ENCODE peak calls at places on chromosomes 16 and 17, in ten cellular contexts. L, O, M, J, G, A, W, B, D and Z are unnamed samples.

GRCh38 chr16:27310576-27311448 is 3.0 kb upstream of the IL4R start:
- DNase-seq in B (no peak), M (no peak), A (no peak), G (peak; percentile 81), O (no peak), W (no peak), J (no peak), D (no peak), L (no peak), Z (no peak)

GRCh38 chr17:44011876-44012275 is 2.9 kb downstream of the TMEM101 start:
- DNase-seq in M (no peak), B (no peak), W (no peak), J (no peak), L (no peak), A (no peak), D (no peak), O (no peak), G (no peak), Z (no peak)

GRCh38 chr16:84502581-84502980 is 1.9 kb downstream of the MEAK7 start:
- DNase-seq in D (no peak), B (no peak), W (peak; percentile 38), J (no peak), A (peak; percentile 1), O (peak; percentile 38), M (no peak), G (no peak), L (peak; percentile 2), Z (no peak)

GRCh38 chr17:2856727-2857126 is 60.5 kb downstream of the RAP1GAP2 start:
- DNase-seq in G (no peak), D (no peak), W (no peak), L (no peak), A (no peak), J (no peak), M (no peak), B (no peak), O (no peak), Z (no peak)

GRCh38 chr16:79269211-79269863 is 331.2 kb downstream of the MAF start:
- DNase-seq in D (no peak), L (no peak), B (no peak), M (peak; percentile 4), A (no peak), G (no peak), O (no peak), J (no peak), W (no peak), Z (peak; percentile 58)

GRCh38 chr17:77217566-77217965 is 76.8 kb downstream of the SEC14L1 start:
- DNase-seq in G (peak; percentile 38), J (no peak), O (no peak), A (no peak), M (no peak), W (no peak), L (no peak), B (no peak), D (no peak), Z (no peak)

GRCh38 chr16:192686-193085 is 12.4 kb downstream of the HBQ1 start:
- DNase-seq in O (no peak), B (no peak), D (no peak), M (no peak), L (no peak), W (no peak), G (no peak), J (no peak), A (no peak), Z (no peak)

GRCh38 chr17:77440571-77440981 is 299.8 kb downstream of the SEC14L1 start:
- DNase-seq in O (no peak), J (peak; percentile 68), W (no peak), A (peak; percentile 71), B (no peak), M (no peak), D (no peak), G (no peak), L (no peak), Z (peak; percentile 77)

GRCh38 chr17:70313031-70313430 is 143.7 kb downstream of the KCNJ2 start:
- DNase-seq in G (no peak), A (no peak), W (no peak), D (no peak), B (no peak), L (no peak), M (no peak), J (no peak), O (peak; percentile 72), Z (no peak)

GRCh38 chr17:751269-752001 is 629 bp downstream of the GEMIN4 start:
- DNase-seq in D (no peak), L (peak; percentile 41), O (peak; percentile 39), A (no peak), J (peak; percentile 41), M (peak; percentile 40), B (peak; percentile 19), G (peak; percentile 38), W (peak; percentile 50), Z (peak; percentile 71)

GRCh38 chr16:77945126-77945525 is 77.2 kb upstream of the CLEC3A start:
- DNase-seq in D (no peak), B (no peak), W (no peak), O (peak; percentile 82), M (no peak), L (no peak), J (no peak), G (no peak), A (no peak), Z (no peak)

GRCh38 chr17:77698903-77699615 is 259.4 kb upstream of the TNRC6C start:
- DNase-seq in W (no peak), J (no peak), L (no peak), B (no peak), D (no peak), O (no peak), A (no peak), G (no peak), M (no peak), Z (no peak)

GRCh38 chr17:79777166-79777843 is 643 bp upstream of the CBX2 start:
- DNase-seq in G (peak; percentile 47), D (no peak), M (peak; percentile 49), W (peak; percentile 77), B (peak; percentile 9), J (no peak), O (peak; percentile 42), A (no peak), L (peak; percentile 78), Z (peak; percentile 46)

GRCh38 chr17:8832711-8833352 is 33.7 kb upstream of the MFSD6L start:
- DNase-seq in W (peak; percentile 14), M (no peak), J (no peak), G (peak; percentile 66), O (no peak), A (no peak), L (peak; percentile 32), B (no peak), D (no peak), Z (peak; percentile 37)

GRCh38 chr16:65200857-65201256 is 79.0 kb upstream of the CDH11 start:
- DNase-seq in A (no peak), L (no peak), M (no peak), B (no peak), J (no peak), W (no peak), G (no peak), D (no peak), O (peak; percentile 6), Z (no peak)

DNA sequence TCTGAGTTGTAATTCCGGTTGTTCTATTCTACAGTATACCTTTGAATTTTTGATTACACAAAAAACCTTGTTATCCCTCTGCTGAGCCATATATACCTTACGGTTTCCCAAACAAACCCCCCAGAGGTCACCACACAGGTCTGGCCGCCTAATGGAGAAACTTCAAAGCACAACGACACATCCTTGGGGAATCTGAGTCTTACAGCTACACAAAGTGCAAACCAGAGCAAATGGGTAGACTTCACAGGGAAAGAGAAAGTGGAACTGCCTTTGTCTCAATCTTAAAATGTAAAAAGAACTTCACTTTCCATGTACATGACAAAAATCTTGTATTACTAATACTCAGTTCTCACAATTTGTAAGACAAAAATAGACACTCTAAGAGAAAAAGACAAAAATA is 2.7 kb downstream of the FBXO31 start:
- DNase-seq in W (no peak), M (no peak), J (no peak), B (no peak), A (no peak), D (no peak), G (no peak), O (peak; percentile 23), L (no peak), Z (no peak)
- H3K4me3 ChIP-seq in W (no peak overlapping the region), M (no peak overlapping the region), J (no peak overlapping the region), B (no peak overlapping the region), A (peak overlapping the region; percentile 82), D (peak overlapping the region; percentile 74), G (no peak overlapping the region), O (peak overlapping the region; percentile 77), L (no peak overlapping the region), Z (peak overlapping the region; percentile 69)

GRCh38 chr17:56468840-56469239 is 124.7 kb upstream of the NOG start:
- DNase-seq in G (no peak), A (no peak), J (no peak), O (no peak), B (no peak), D (no peak), L (no peak), M (no peak), W (no peak), Z (no peak)
- TF ChIP-seq CTCF in G (no peak), A (no peak), J (no peak), O (no peak), B (no peak), D (no peak), L (no peak), M (no peak), W (no peak), Z (no peak)

DNA sequence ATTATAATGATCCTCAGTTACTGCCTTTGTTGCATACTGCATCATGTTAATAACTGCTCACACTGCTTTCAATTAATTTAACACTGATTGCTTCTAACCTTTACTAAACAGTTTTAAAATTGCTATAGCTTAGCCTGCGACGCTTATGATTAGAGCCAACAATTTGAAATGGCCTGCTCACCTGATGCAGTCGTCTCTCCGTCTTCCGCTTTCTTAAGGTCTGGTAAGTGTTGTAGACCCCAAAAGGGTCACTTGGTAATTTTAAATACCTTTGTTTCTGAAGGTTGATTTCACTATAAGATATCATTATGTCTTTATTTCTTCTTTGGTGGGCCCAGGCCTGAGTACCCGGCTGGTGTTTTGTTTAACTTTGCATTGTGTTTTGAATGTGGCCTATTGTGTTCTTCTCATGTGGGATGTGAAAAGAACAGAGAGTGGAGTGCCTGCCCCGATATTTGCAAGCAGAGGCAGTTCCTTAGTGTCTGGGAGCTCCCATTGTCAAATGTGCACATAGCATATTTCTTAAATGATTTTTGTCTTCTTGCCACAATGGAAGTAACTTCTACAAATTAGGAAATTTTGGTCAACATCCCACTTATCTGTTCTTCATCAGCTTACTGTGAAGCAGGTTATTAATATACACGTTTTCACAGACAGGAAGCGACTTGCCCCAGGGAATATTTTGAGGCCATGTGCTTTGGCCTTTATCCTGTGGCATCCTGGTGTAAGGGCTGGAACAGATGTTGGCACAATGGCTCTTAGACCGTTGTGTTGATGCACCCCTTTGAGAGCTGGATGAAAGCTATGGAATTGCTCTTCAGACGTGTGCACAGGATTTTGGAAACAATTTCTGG is 2.9 kb downstream of the PHKB start:
- DNase-seq in M (no peak), L (no peak), D (no peak), J (no peak), G (no peak), A (no peak), B (no peak), O (no peak), W (no peak), Z (no peak)
- H3K4me3 ChIP-seq in M (no peak overlapping the region), L (no peak overlapping the region), D (no peak overlapping the region), J (no peak overlapping the region), G (no peak overlapping the region), A (peak overlapping the region; percentile 97), B (no peak overlapping the region), O (no peak overlapping the region), W (no peak overlapping the region), Z (no peak overlapping the region)

DNA sequence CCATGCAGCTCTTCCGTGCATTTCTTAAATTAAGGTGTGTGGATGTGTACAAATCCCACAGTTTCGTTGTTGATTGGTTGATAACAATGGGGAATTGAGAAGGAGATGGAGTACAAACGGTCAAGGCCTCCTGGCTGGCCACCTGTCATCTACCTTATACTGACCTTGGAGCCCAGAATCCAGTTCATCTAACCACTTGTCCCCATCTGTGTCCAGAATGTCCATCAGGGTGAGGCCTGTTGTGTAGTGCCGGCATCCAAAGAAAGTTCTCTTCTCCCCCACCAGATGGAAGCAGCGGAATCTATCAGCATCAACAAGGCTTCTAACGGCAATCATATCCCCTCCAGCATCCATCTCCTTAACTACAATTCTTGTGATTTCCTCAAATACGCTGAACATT is 1.5 kb downstream of the GSDMB start:
- DNase-seq in B (peak; percentile 10), A (no peak), W (no peak), D (no peak), J (no peak), O (no peak), L (no peak), M (no peak), G (no peak), Z (no peak)
- TF ChIP-seq CTCF in B (peak; percentile 51), A (no peak), W (no peak), D (peak; percentile 18), J (no peak), O (no peak), L (no peak), M (no peak), G (no peak), Z (no peak)